ENCODE peak calls at places on chromosomes 5 and 9, in five cellular contexts. One of them, this sample, is unnamed.

GRCh38 chr9:95124582-95125359 is 192.7 kb downstream of the FANCC start:
- DNase-seq in RWPE1: no peak
- DNase-seq in GM12865: no peak
- DNase-seq in nephron progenitor cell: no peak
- DNase-seq in astrocyte of the cerebellum: no peak
- DNase-seq in this sample: no peak

GRCh38 chr9:126459546-126459945 is 132.9 kb downstream of the MVB12B start:
- DNase-seq in astrocyte of the cerebellum: no peak
- DNase-seq in nephron progenitor cell: no peak
- DNase-seq in RWPE1: no peak
- DNase-seq in GM12865: no peak
- DNase-seq in this sample: no peak

GRCh38 chr9:26656003-26656940 is 236.3 kb downstream of the CAAP1 start:
- DNase-seq in RWPE1: peak; percentile 33
- DNase-seq in nephron progenitor cell: peak; percentile 26
- DNase-seq in astrocyte of the cerebellum: no peak
- DNase-seq in GM12865: peak; percentile 21
- DNase-seq in this sample: no peak

GRCh38 chr5:72498284-72498683 is 8.9 kb downstream of the ZNF366 start:
- DNase-seq in GM12865: no peak
- DNase-seq in nephron progenitor cell: no peak
- DNase-seq in RWPE1: no peak
- DNase-seq in astrocyte of the cerebellum: no peak
- DNase-seq in this sample: no peak

GRCh38 chr9:93829271-93830223 is 125.6 kb downstream of the BARX1 start:
- DNase-seq in RWPE1: no peak
- DNase-seq in GM12865: no peak
- DNase-seq in astrocyte of the cerebellum: no peak
- DNase-seq in nephron progenitor cell: no peak
- DNase-seq in this sample: no peak

GRCh38 chr5:14741721-14742426 is 77.4 kb downstream of the OTULIN start:
- DNase-seq in RWPE1: no peak
- DNase-seq in nephron progenitor cell: no peak
- DNase-seq in astrocyte of the cerebellum: no peak
- DNase-seq in GM12865: no peak
- DNase-seq in this sample: no peak

GRCh38 chr5:83085106-83085505 is 7.8 kb downstream of the XRCC4 start:
- DNase-seq in astrocyte of the cerebellum: no peak
- DNase-seq in RWPE1: no peak
- DNase-seq in GM12865: no peak
- DNase-seq in nephron progenitor cell: no peak
- DNase-seq in this sample: no peak

GRCh38 chr5:178314066-178314660 is 81.6 kb upstream of the PHYKPL start:
- DNase-seq in nephron progenitor cell: no peak
- DNase-seq in RWPE1: no peak
- DNase-seq in GM12865: no peak
- DNase-seq in astrocyte of the cerebellum: no peak
- DNase-seq in this sample: no peak

GRCh38 chr9:38068616-38068865 is 486 bp downstream of the SHB start:
- DNase-seq in nephron progenitor cell: peak; percentile 49
- DNase-seq in GM12865: peak; percentile 67
- DNase-seq in astrocyte of the cerebellum: no peak
- DNase-seq in RWPE1: no peak
- DNase-seq in this sample: peak; percentile 70
- TF ChIP-seq CTCF in nephron progenitor cell: no peak
- TF ChIP-seq CTCF in GM12865: peak; percentile 46
- TF ChIP-seq CTCF in astrocyte of the cerebellum: peak; percentile 53
- TF ChIP-seq CTCF in RWPE1: peak; percentile 64
- TF ChIP-seq CTCF in this sample: peak; percentile 78

DNA sequence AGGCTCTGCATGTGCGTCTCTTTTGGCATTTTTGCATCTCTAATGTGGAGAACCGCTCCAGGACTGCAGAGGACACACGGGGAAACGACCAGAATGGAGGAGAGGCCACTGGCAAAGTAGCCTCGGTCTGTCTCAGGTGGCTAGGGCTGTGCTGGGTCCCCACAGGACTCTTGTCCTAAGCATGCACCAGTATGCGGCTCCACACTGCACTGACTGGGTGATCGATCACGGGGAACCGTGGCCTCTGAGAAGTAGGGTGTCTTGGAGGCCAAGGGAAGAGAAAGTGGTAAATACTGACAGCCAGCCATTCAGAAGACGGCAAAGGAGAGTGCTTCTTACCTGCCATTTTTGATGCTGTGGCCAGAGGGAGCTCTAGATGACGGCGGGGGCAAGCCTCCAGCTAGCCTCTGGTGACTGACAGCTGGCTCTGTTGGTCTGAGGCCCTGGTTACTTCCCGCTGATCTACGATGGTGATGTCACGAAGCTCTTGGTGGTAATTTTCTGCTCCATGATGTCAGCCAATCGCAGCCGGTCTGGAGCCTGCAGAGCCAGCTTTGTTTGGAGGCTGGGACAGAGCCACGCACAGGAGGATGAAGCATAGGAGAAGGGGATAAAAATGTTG is 40.4 kb upstream of the GADD45G start:
- DNase-seq in GM12865: peak; percentile 74
- DNase-seq in nephron progenitor cell: no peak
- DNase-seq in RWPE1: peak; percentile 23
- DNase-seq in astrocyte of the cerebellum: no peak
- DNase-seq in this sample: peak; percentile 86
- TF ChIP-seq CTCF in GM12865: peak; percentile 41
- TF ChIP-seq CTCF in nephron progenitor cell: no peak
- TF ChIP-seq CTCF in RWPE1: no peak
- TF ChIP-seq CTCF in astrocyte of the cerebellum: no peak
- TF ChIP-seq CTCF in this sample: peak; percentile 37

DNA sequence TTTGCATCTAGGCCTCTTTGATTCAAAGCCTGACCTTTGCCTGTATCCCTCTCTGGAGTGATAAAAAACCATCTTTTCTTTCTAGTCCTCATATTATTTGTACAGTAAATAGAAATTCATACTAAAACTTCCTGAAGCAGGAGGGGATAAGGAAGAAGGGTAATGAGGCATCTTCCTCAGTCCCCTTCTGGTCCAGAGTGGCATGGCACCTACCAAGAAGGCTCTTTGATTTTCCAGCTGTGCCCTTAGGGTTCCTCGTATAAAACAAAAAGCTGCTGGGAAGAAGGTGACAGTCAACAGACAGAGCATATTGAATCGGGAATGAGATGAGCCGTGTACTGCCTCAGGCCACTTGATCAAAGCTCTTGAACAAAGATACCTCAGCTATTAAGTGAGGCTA is 71.9 kb upstream of the SPDL1 start:
- DNase-seq in astrocyte of the cerebellum: no peak
- DNase-seq in RWPE1: no peak
- DNase-seq in GM12865: no peak
- DNase-seq in nephron progenitor cell: no peak
- DNase-seq in this sample: no peak
- TF ChIP-seq CTCF in astrocyte of the cerebellum: no peak
- TF ChIP-seq CTCF in RWPE1: no peak
- TF ChIP-seq CTCF in GM12865: no peak
- TF ChIP-seq CTCF in nephron progenitor cell: no peak
- TF ChIP-seq CTCF in this sample: no peak

DNA sequence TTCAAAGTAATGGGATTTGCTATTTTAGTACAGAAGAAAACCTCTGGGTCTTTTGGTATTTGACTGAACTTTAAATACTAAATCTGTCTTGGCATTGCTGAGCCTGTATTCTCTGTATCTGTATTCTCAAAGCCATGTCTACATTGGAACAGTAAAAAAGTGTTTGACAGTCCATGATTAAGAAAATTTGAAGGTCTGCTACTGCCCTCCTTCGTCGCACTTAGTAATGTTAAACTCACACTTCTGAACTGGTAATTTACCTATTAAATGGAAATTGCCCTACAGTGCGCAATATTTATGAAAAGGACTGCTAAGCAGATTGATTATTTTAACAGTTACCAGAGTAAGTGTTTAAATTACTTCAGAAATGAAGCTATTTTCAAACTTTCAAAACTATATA is 165.7 kb upstream of the SMC2 start:
- DNase-seq in astrocyte of the cerebellum: no peak
- DNase-seq in nephron progenitor cell: no peak
- DNase-seq in GM12865: no peak
- DNase-seq in RWPE1: no peak
- DNase-seq in this sample: no peak
- TF ChIP-seq CTCF in astrocyte of the cerebellum: no peak
- TF ChIP-seq CTCF in nephron progenitor cell: no peak
- TF ChIP-seq CTCF in GM12865: no peak
- TF ChIP-seq CTCF in RWPE1: no peak
- TF ChIP-seq CTCF in this sample: no peak

GRCh38 chr9:137029058-137029922 is 1.3 kb upstream of the ABCA2 start:
- DNase-seq in astrocyte of the cerebellum: no peak
- DNase-seq in nephron progenitor cell: peak; percentile 91
- DNase-seq in GM12865: peak; percentile 82
- DNase-seq in RWPE1: peak; percentile 78
- DNase-seq in this sample: peak; percentile 86
- TF ChIP-seq CTCF in astrocyte of the cerebellum: peak; percentile 96
- TF ChIP-seq CTCF in nephron progenitor cell: peak; percentile 92
- TF ChIP-seq CTCF in GM12865: peak; percentile 98
- TF ChIP-seq CTCF in RWPE1: peak; percentile 99
- TF ChIP-seq CTCF in this sample: peak; percentile 93

DNA sequence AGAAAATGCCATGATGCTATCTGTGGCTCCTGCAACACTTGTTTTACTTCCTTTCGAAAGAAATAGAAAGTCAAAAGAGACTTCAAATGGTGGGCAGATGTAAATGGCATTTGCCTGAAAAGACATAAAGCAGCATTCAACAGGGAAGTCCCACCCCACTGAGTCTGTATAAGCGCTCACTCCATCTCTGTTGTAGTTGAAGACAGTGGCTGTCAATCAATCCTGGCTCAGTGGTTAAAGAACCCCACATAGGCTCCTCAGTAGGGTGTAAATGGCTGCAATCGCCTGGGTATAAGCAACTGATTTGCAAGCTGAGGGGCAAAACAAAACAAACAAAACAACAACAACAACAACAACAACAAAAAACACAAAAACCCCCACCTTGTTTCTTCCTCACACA is 158.7 kb downstream of the EFNA5 start:
- DNase-seq in GM12865: peak; percentile 63
- DNase-seq in astrocyte of the cerebellum: no peak
- DNase-seq in nephron progenitor cell: no peak
- DNase-seq in RWPE1: no peak
- DNase-seq in this sample: no peak
- TF ChIP-seq CTCF in GM12865: no peak
- TF ChIP-seq CTCF in astrocyte of the cerebellum: no peak
- TF ChIP-seq CTCF in nephron progenitor cell: no peak
- TF ChIP-seq CTCF in RWPE1: no peak
- TF ChIP-seq CTCF in this sample: no peak

This sample was measured in GM13976.